ENCODE peak calls at places on chromosomes 12 and 14, in five cellular contexts. G is neural progenitor cell, A is WERI-Rb-1, B is kidney, Z is BJ. F is an unnamed sample.

GRCh38 chr12:47858511-47859266 is 39.0 kb upstream of the HDAC7 start:
- DNase-seq in B (no peak), A (no peak), Z (no peak), G (no peak), F (no peak)

GRCh38 chr14:74558655-74559054 is 53.4 kb downstream of the LTBP2 start:
- DNase-seq in Z (no peak), G (no peak), A (no peak), B (no peak), F (no peak)

GRCh38 chr12:32671930-32672785 is 6.9 kb upstream of the DNM1L start:
- DNase-seq in Z (peak; percentile 74), G (peak; percentile 75), B (no peak), A (peak; percentile 55), F (peak; percentile 27)

GRCh38 chr12:20272801-20273200 is 95.5 kb upstream of the PDE3A start:
- DNase-seq in Z (no peak), B (no peak), A (no peak), G (no peak), F (peak; percentile 63)

GRCh38 chr12:84811291-84811690 is 101.3 kb downstream of the SLC6A15 start:
- DNase-seq in B (no peak), A (no peak), G (no peak), Z (no peak), F (no peak)

GRCh38 chr12:1918081-1918874 is at the start of gene CACNA2D4:
- DNase-seq in B (no peak), A (peak; percentile 95), G (peak; percentile 89), Z (no peak), F (no peak)

GRCh38 chr12:53623526-53623925 is 2.7 kb downstream of the ATF7 start:
- DNase-seq in A (no peak), Z (no peak), B (no peak), G (no peak), F (peak; percentile 36)

GRCh38 chr14:99775351-99775750 is 17.9 kb upstream of the EML1 start:
- DNase-seq in Z (no peak), A (no peak), B (no peak), G (no peak), F (no peak)

GRCh38 chr14:100289916-100290606 is 16.2 kb downstream of the SLC25A29 start:
- DNase-seq in G (no peak), A (no peak), Z (no peak), B (peak; percentile 52), F (no peak)

GRCh38 chr12:19244312-19244711 is 114.8 kb downstream of the PLEKHA5 start:
- DNase-seq in G (no peak), A (no peak), B (no peak), Z (no peak), F (no peak)

GRCh38 chr14:66610154-66610563 is 102.2 kb downstream of the GPHN start:
- DNase-seq in G (peak; percentile 6), Z (no peak), A (no peak), B (no peak), F (no peak)

GRCh38 chr12:62248873-62249272 is 11.3 kb upstream of the USP15 start:
- DNase-seq in A (no peak), B (no peak), Z (peak; percentile 17), G (no peak), F (no peak)

GRCh38 chr14:31128601-31129526 is 78.7 kb downstream of the HECTD1 start:
- DNase-seq in Z (no peak), A (no peak), G (no peak), B (no peak), F (no peak)

GRCh38 chr14:64695071-64695470 is 9.2 kb upstream of the PLEKHG3 start:
- DNase-seq in A (no peak), Z (no peak), G (no peak), B (no peak), F (no peak)

GRCh38 chr12:124434364-124434763 is 133.0 kb downstream of the NCOR2 start:
- DNase-seq in A (no peak), Z (no peak), G (peak; percentile 76), B (no peak), F (no peak)

GRCh38 chr12:117067016-117067415 is 32.2 kb downstream of the TESC start:
- DNase-seq in G (no peak), B (no peak), Z (no peak), A (no peak), F (no peak)

GRCh38 chr14:76149196-76149595 is 2.5 kb upstream of the GPATCH2L start:
- DNase-seq in G (no peak), Z (no peak), B (no peak), A (no peak), F (no peak)

GRCh38 chr14:98819132-98819866 is 452.7 kb downstream of the BCL11B start:
- DNase-seq in Z (no peak), A (no peak), G (peak; percentile 30), B (peak; percentile 57), F (no peak)

GRCh38 chr12:15788266-15789214 is 648 bp downstream of the EPS8 start:
- DNase-seq in B (peak; percentile 51), A (peak; percentile 42), G (peak; percentile 59), Z (no peak), F (no peak)

GRCh38 chr12:15794196-15794595 is 5.0 kb upstream of the EPS8 start:
- DNase-seq in B (no peak), G (peak; percentile 13), A (peak; percentile 52), Z (no peak), F (no peak)

GRCh38 chr12:15794836-15795235 is 5.6 kb upstream of the EPS8 start:
- DNase-seq in Z (no peak), B (no peak), A (no peak), G (no peak), F (no peak)

GRCh38 chr12:15787801-15788200 is 1.4 kb downstream of the EPS8 start:
- DNase-seq in G (no peak), A (no peak), Z (no peak), B (no peak), F (no peak)

GRCh38 chr12:15789215-15790171 is at the start of gene EPS8:
- DNase-seq in A (peak; percentile 93), Z (no peak), B (peak; percentile 97), G (peak; percentile 95), F (peak; percentile 75)
- H3K4me3 ChIP-seq in A (peak within 1 kb of the TSS; percentile 84), Z (peak within 1 kb of the TSS; percentile 96), B (peak within 1 kb of the TSS; percentile 96), G (peak within 1 kb of the TSS; percentile 75), F (peak within 1 kb of the TSS; percentile 87)

GRCh38 chr14:54192610-54193009 is 204.2 kb upstream of the CDKN3 start:
- DNase-seq in B (no peak), G (no peak), Z (no peak), A (no peak), F (no peak)
- H3K4me3 ChIP-seq in B (no peak overlapping the region), G (no peak overlapping the region), Z (no peak overlapping the region), A (no peak overlapping the region), F (no peak overlapping the region)

GRCh38 chr12:79522237-79522636 is 168.5 kb downstream of the PAWR start:
- DNase-seq in B (no peak), A (no peak), Z (no peak), G (peak; percentile 37), F (no peak)
- H3K4me3 ChIP-seq in B (no peak overlapping the region), A (no peak overlapping the region), Z (no peak overlapping the region), G (no peak overlapping the region), F (no peak overlapping the region)

DNA sequence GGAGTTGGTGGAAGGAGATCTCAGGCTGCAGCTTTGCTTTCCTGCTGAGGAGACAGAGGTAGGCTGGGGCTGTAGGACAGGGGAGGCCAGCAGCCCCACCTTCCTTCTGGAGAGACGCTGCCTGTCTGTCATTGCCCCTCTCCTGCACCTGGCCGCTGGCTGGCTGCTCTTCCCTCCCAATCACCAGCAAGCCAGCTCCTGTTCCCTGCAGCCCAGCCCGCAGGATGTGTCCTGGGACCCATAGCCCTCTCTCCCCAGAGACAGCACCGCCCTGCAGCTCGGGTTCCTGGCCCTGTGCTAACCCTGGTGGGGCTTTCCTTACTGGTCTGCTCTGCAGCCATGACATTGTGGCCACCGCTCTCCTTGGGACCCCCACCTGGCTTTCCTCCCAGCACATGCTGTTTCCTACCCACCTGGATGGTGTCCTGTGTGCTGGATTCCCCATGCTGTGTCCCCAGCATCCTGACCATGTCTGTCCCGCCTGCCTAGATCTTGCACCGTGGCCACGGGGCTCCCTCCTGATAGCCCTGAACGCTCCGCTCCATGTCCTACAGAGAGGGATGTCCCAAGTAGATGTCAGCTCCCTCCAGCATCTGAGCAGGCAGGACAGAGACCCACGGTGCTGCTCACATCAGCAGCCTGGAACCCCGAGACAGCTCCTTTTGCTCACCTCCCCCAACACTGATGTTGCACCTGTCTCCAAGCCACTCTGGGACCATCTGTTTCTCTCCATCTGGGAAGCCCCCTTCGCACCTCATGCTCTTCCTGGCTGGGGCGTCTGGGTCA is 1.2 kb upstream of the MTA1 start:
- DNase-seq in G (no peak), A (no peak), B (no peak), Z (no peak), F (no peak)
- H3K4me3 ChIP-seq in G (peak overlapping the region; percentile 84), A (peak overlapping the region; percentile 91), B (no peak overlapping the region), Z (peak overlapping the region; percentile 61), F (peak overlapping the region; percentile 73)

F was measured in skeletal muscle cell.